ENCODE peak calls at places on chromosome 6, in five cellular contexts. S is cardiac fibroblast; A is activated naive CD4-positive, alpha-beta T cell treated with anti-CD3 and anti-CD28 coated beads, Interleukin-2, amount 50 U/mL, for 72 hours; F is ELR; M is posterior cingulate gyrus. Y is an unnamed sample.

GRCh38 chr6:160226118-160226541 is 32.5 kb downstream of the SLC22A2 start:
- DNase-seq in S (peak; percentile 71), A (peak; percentile 43), F (no peak), M (no peak), Y (no peak)

GRCh38 chr6:149077208-149077607 is 240.3 kb upstream of the TAB2 start:
- DNase-seq in S (peak; percentile 67), A (no peak), F (no peak), M (no peak), Y (no peak)

GRCh38 chr6:64325093-64325492 is 689.5 kb downstream of the PHF3 start:
- DNase-seq in S (no peak), A (no peak), F (no peak), M (no peak), Y (no peak)

GRCh38 chr6:146950351-146950835 is 253.8 kb upstream of the STXBP5 start:
- DNase-seq in S (peak; percentile 33), A (peak; percentile 6), F (no peak), M (no peak), Y (no peak)

GRCh38 chr6:169975286-169975685 is 223.9 kb downstream of the ERMARD start:
- DNase-seq in S (no peak), A (no peak), F (no peak), M (peak; percentile 54), Y (no peak)

GRCh38 chr6:100664274-100665040 is 199.7 kb upstream of the SIM1 start:
- DNase-seq in S (peak; percentile 66), A (no peak), F (peak; percentile 66), M (no peak), Y (peak; percentile 9)

GRCh38 chr6:43223175-43223574 is 6.1 kb downstream of the DNPH1 start:
- DNase-seq in S (no peak), A (no peak), F (no peak), M (peak; percentile 40), Y (no peak)

GRCh38 chr6:142195862-142196536 is 48.9 kb downstream of the VTA1 start:
- DNase-seq in S (peak; percentile 43), A (no peak), F (peak; percentile 72), M (no peak), Y (no peak)

GRCh38 chr6:133892444-133893323 is 3.8 kb downstream of the TCF21 start:
- DNase-seq in S (peak; percentile 14), A (no peak), F (peak; percentile 14), M (peak; percentile 42), Y (no peak)

GRCh38 chr6:89216411-89216810 is 747 bp downstream of the GABRR1 start:
- DNase-seq in S (no peak), A (no peak), F (no peak), M (no peak), Y (no peak)

GRCh38 chr6:11236351-11236750 is 3.9 kb upstream of the NEDD9 start:
- DNase-seq in S (no peak), A (no peak), F (no peak), M (no peak), Y (no peak)

GRCh38 chr6:40582892-40583291 is 4.3 kb downstream of the LRFN2 start:
- DNase-seq in S (no peak), A (no peak), F (no peak), M (no peak), Y (no peak)

GRCh38 chr6:70151616-70152015 is 151.3 kb downstream of the COL9A1 start:
- DNase-seq in S (peak; percentile 38), A (no peak), F (no peak), M (no peak), Y (no peak)

GRCh38 chr6:101399627-101399955 is 6.1 kb downstream of the GRIK2 start:
- DNase-seq in S (no peak), A (no peak), F (no peak), M (peak; percentile 73), Y (no peak)

GRCh38 chr6:28794175-28795002 is 129.4 kb downstream of the TRIM27 start:
- DNase-seq in S (peak; percentile 72), A (no peak), F (peak; percentile 77), M (no peak), Y (peak; percentile 29)

GRCh38 chr6:113437571-113437970 is 419.6 kb upstream of the MARCKS start:
- DNase-seq in S (no peak), A (no peak), F (peak; percentile 46), M (no peak), Y (no peak)

GRCh38 chr6:32604434-32604877 is 14.8 kb upstream of the HLA-DRB1 start:
- DNase-seq in S (no peak), A (no peak), F (no peak), M (no peak), Y (no peak)